ENCODE peak calls at places on chromosomes 16 and 17, in five cellular contexts. P is BE2C; T is stimulated activated CD4-positive, alpha-beta T cell treated with anti-CD3 and anti-CD28 coated beads, TNF-alpha, amount 100 ng/mL, for 24 hours; Y is C1 segment of cervical spinal cord; W is GF-D8. E is an unnamed sample.

GRCh38 chr16:354971-355441 is 2.5 kb upstream of the AXIN1 start:
- DNase-seq in P (no peak), T (no peak), W (no peak), Y (no peak), E (no peak)

GRCh38 chr17:55726440-55726839 is 3.8 kb upstream of the TMEM100 start:
- DNase-seq in Y (no peak), T (no peak), P (peak; percentile 80), W (no peak), E (no peak)

GRCh38 chr17:42682400-42683384 is at the start of gene CNTNAP1:
- DNase-seq in T (no peak), W (no peak), P (peak; percentile 79), Y (peak; percentile 38), E (no peak)

GRCh38 chr17:81722184-81723120 is 10.4 kb downstream of the SLC25A10 start:
- DNase-seq in T (no peak), Y (peak; percentile 14), P (no peak), W (no peak), E (no peak)

GRCh38 chr17:6752068-6752909 is 3.6 kb upstream of the XAF1 start:
- DNase-seq in W (peak; percentile 70), Y (peak; percentile 23), T (no peak), P (no peak), E (no peak)

GRCh38 chr17:79979841-79980215 is 55.8 kb downstream of the TBC1D16 start:
- DNase-seq in P (no peak), T (no peak), W (no peak), Y (no peak), E (no peak)

GRCh38 chr17:56737741-56738161 is 96.0 kb downstream of the C17orf67 start:
- DNase-seq in W (no peak), Y (no peak), T (no peak), P (no peak), E (no peak)

GRCh38 chr17:7097940-7098339 is 16.7 kb downstream of the ASGR2 start:
- DNase-seq in P (no peak), W (no peak), Y (no peak), T (no peak), E (no peak)

GRCh38 chr17:50058296-50058945 is 2.5 kb downstream of the ITGA3 start:
- DNase-seq in T (no peak), W (no peak), Y (no peak), P (no peak), E (no peak)

GRCh38 chr16:63324306-63324705 is 1288.1 kb upstream of the CDH8 start:
- DNase-seq in P (no peak), Y (no peak), W (no peak), T (no peak), E (no peak)

GRCh38 chr17:20008242-20009051 is 712 bp upstream of the SPECC1 start:
- DNase-seq in W (no peak), Y (no peak), T (no peak), P (peak; percentile 9), E (no peak)

GRCh38 chr17:935485-935884 is 44.1 kb downstream of the NXN start:
- DNase-seq in P (no peak), Y (no peak), W (no peak), T (no peak), E (no peak)

GRCh38 chr16:4660454-4661007 is 32.8 kb upstream of the NUDT16L1 start:
- DNase-seq in P (peak; percentile 62), T (peak; percentile 81), W (no peak), Y (no peak), E (no peak)

GRCh38 chr16:4401094-4401501 is 15.3 kb downstream of the CORO7 start:
- DNase-seq in T (no peak), W (no peak), P (no peak), Y (no peak), E (no peak)

GRCh38 chr16:87203060-87203656 is 114.0 kb downstream of the C16orf95 start:
- DNase-seq in P (peak; percentile 75), Y (peak; percentile 16), W (peak; percentile 17), T (peak; percentile 58), E (no peak)

GRCh38 chr16:85829751-85830445 is 30.4 kb downstream of the COX4I1 start:
- DNase-seq in W (peak; percentile 61), T (no peak), Y (peak; percentile 29), P (no peak), E (no peak)

GRCh38 chr17:4617590-4618356 is 23.7 kb downstream of the ALOX15 start:
- DNase-seq in T (no peak), W (no peak), P (no peak), Y (no peak), E (no peak)

GRCh38 chr17:63640038-63640437 is 17.8 kb downstream of the MAP3K3 start:
- DNase-seq in T (no peak), Y (no peak), P (no peak), W (no peak), E (no peak)

GRCh38 chr16:67628216-67628615 is 16.7 kb upstream of the CARMIL2 start:
- DNase-seq in P (no peak), Y (no peak), W (no peak), T (no peak), E (no peak)

GRCh38 chr16:1225051-1225451 is at the start of gene TPSG1:
- DNase-seq in W (no peak), Y (no peak), T (no peak), P (no peak), E (no peak)

GRCh38 chr16:4500283-4500682 is 24.1 kb downstream of the HMOX2 start:
- DNase-seq in W (no peak), P (no peak), T (no peak), Y (no peak), E (no peak)

GRCh38 chr16:85871756-85872155 is 27.2 kb upstream of the IRF8 start:
- DNase-seq in W (no peak), T (no peak), Y (no peak), P (no peak), E (no peak)

GRCh38 chr16:21227886-21228285 is 5.6 kb upstream of the ANKS4B start:
- DNase-seq in P (no peak), W (no peak), Y (no peak), T (no peak), E (no peak)

GRCh38 chr17:72516772-72517399 is 396.1 kb downstream of the SOX9 start:
- DNase-seq in P (peak; percentile 76), Y (peak; percentile 21), T (no peak), W (no peak), E (no peak)

GRCh38 chr17:37492167-37492566 is 2.5 kb downstream of the DUSP14 start:
- DNase-seq in T (no peak), W (no peak), P (no peak), Y (no peak), E (no peak)

GRCh38 chr17:30244853-30245385 is 9.4 kb upstream of the SLC6A4 start:
- DNase-seq in T (no peak), W (no peak), P (no peak), Y (no peak), E (no peak)

GRCh38 chr17:57604771-57605733 is 140.0 kb downstream of the CCDC182 start:
- DNase-seq in Y (peak; percentile 42), P (peak; percentile 97), T (peak; percentile 24), W (peak; percentile 39), E (no peak)

GRCh38 chr17:30095507-30096244 is 20.9 kb upstream of the NSRP1 start:
- DNase-seq in T (no peak), W (no peak), Y (no peak), P (no peak), E (peak; percentile 42)

GRCh38 chr17:14201595-14201994 is 35.1 kb downstream of the CDRT15 start:
- DNase-seq in W (no peak), T (no peak), P (no peak), Y (no peak), E (no peak)

E was measured in esophagus muscularis mucosa.